ENCODE peak calls at places on chromosomes 12 and 14, in nine cellular contexts. One of them, this sample, is unnamed. For H3K36me3 and H3K4me1, the result is how much of the 10 kb centered on the place peaks cover.

GRCh38 chr12:11718105-11718504 is 68.6 kb downstream of the ETV6 start:
- DNase-seq in body of pancreas: no peak
- DNase-seq in adrenal gland: no peak
- DNase-seq in HCT116: no peak
- DNase-seq in transverse colon: peak
- DNase-seq in GM12878: no peak
- DNase-seq in prostate gland: no peak
- DNase-seq in breast epithelium: no peak
- DNase-seq in Peyer's patch: no peak
- DNase-seq in this sample: no peak

GRCh38 chr14:77823378-77823777 is 23.5 kb downstream of the ADCK1 start:
- DNase-seq in HCT116: no peak
- DNase-seq in transverse colon: no peak
- DNase-seq in Peyer's patch: no peak
- DNase-seq in body of pancreas: no peak
- DNase-seq in prostate gland: no peak
- DNase-seq in adrenal gland: no peak
- DNase-seq in GM12878: no peak
- DNase-seq in breast epithelium: no peak
- DNase-seq in this sample: no peak

GRCh38 chr14:68141531-68142088 is 322.0 kb downstream of the RAD51B start:
- DNase-seq in breast epithelium: no peak
- DNase-seq in Peyer's patch: no peak
- DNase-seq in body of pancreas: no peak
- DNase-seq in transverse colon: no peak
- DNase-seq in adrenal gland: no peak
- DNase-seq in HCT116: peak
- DNase-seq in GM12878: no peak
- DNase-seq in prostate gland: no peak
- DNase-seq in this sample: no peak

GRCh38 chr12:50636505-50636904 is 127.4 kb upstream of the ATF1 start:
- DNase-seq in body of pancreas: no peak
- DNase-seq in breast epithelium: no peak
- DNase-seq in prostate gland: no peak
- DNase-seq in transverse colon: no peak
- DNase-seq in HCT116: no peak
- DNase-seq in Peyer's patch: no peak
- DNase-seq in adrenal gland: no peak
- DNase-seq in GM12878: no peak
- DNase-seq in this sample: no peak

GRCh38 chr14:26276757-26277156 is 321.1 kb downstream of the NOVA1 start:
- DNase-seq in adrenal gland: no peak
- DNase-seq in HCT116: no peak
- DNase-seq in breast epithelium: no peak
- DNase-seq in GM12878: no peak
- DNase-seq in prostate gland: no peak
- DNase-seq in body of pancreas: no peak
- DNase-seq in Peyer's patch: no peak
- DNase-seq in transverse colon: no peak
- DNase-seq in this sample: no peak

GRCh38 chr12:78651755-78652154 is 212.8 kb upstream of the SYT1 start:
- DNase-seq in transverse colon: no peak
- DNase-seq in adrenal gland: no peak
- DNase-seq in breast epithelium: no peak
- DNase-seq in prostate gland: no peak
- DNase-seq in Peyer's patch: no peak
- DNase-seq in HCT116: no peak
- DNase-seq in GM12878: no peak
- DNase-seq in body of pancreas: no peak
- DNase-seq in this sample: no peak

GRCh38 chr12:100473050-100473715 is 483 bp upstream of the NR1H4 start:
- DNase-seq in HCT116: no peak
- DNase-seq in adrenal gland: no peak
- DNase-seq in prostate gland: no peak
- DNase-seq in breast epithelium: no peak
- DNase-seq in GM12878: no peak
- DNase-seq in body of pancreas: no peak
- DNase-seq in transverse colon: no peak
- DNase-seq in Peyer's patch: no peak
- DNase-seq in this sample: no peak

GRCh38 chr14:36666416-36667206 is 5.0 kb downstream of the PAX9 start:
- DNase-seq in body of pancreas: no peak
- DNase-seq in breast epithelium: no peak
- DNase-seq in HCT116: no peak
- DNase-seq in adrenal gland: no peak
- DNase-seq in GM12878: no peak
- DNase-seq in prostate gland: no peak
- DNase-seq in Peyer's patch: no peak
- DNase-seq in transverse colon: no peak
- DNase-seq in this sample: no peak

GRCh38 chr14:104930526-104931322 is 6.0 kb downstream of the PLD4 start:
- DNase-seq in body of pancreas: no peak
- DNase-seq in Peyer's patch: peak
- DNase-seq in HCT116: no peak
- DNase-seq in GM12878: no peak
- DNase-seq in transverse colon: no peak
- DNase-seq in prostate gland: no peak
- DNase-seq in adrenal gland: no peak
- DNase-seq in breast epithelium: no peak
- DNase-seq in this sample: no peak

GRCh38 chr12:108380382-108380781 is 41.3 kb upstream of the CMKLR1 start:
- DNase-seq in GM12878: no peak
- DNase-seq in prostate gland: no peak
- DNase-seq in transverse colon: no peak
- DNase-seq in breast epithelium: no peak
- DNase-seq in adrenal gland: no peak
- DNase-seq in Peyer's patch: no peak
- DNase-seq in HCT116: no peak
- DNase-seq in body of pancreas: no peak
- DNase-seq in this sample: no peak

GRCh38 chr12:78562358-78563205 is 302.0 kb upstream of the SYT1 start:
- DNase-seq in transverse colon: no peak
- DNase-seq in body of pancreas: no peak
- DNase-seq in breast epithelium: no peak
- DNase-seq in HCT116: peak
- DNase-seq in adrenal gland: no peak
- DNase-seq in Peyer's patch: no peak
- DNase-seq in prostate gland: no peak
- DNase-seq in GM12878: no peak
- DNase-seq in this sample: no peak

GRCh38 chr12:113194971-113195391 is 9.5 kb downstream of the RITA1 start:
- DNase-seq in GM12878: no peak
- DNase-seq in adrenal gland: no peak
- DNase-seq in Peyer's patch: no peak
- DNase-seq in HCT116: no peak
- DNase-seq in body of pancreas: no peak
- DNase-seq in breast epithelium: no peak
- DNase-seq in prostate gland: no peak
- DNase-seq in transverse colon: no peak
- DNase-seq in this sample: no peak

DNA sequence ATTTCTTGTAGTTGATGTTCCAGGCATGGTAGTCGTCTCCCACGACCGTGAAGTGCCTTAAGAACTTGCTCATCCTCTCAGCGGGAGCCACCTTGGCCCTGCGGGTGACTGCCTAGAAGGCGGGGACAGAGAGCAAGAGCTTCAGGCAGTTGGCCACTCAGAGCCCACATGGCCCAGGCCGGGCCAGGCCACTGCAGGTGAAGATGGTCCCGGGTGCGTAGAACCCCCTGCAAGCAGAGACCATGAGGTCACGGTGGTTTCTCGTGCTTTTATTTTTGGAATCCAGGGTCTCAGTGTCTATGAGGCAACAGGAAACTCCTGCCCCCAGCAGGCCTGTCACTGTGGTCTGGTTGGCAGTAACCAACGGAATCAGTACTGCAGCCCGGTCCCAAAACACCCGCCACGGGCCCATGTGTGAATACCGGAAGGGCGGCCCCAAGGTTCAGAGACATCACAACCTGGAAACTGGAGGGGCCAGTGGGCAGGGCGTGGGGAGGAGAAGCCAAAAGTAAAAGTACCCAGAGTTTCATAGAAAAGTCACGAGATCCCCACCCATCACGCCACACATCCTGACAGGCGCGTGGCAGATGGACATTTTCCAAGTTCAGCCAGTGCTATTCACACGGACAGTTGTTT is 27.5 kb downstream of the HVCN1 start:
- DNase-seq in prostate gland: no peak
- DNase-seq in Peyer's patch: peak
- DNase-seq in breast epithelium: peak
- DNase-seq in GM12878: peak
- DNase-seq in adrenal gland: no peak
- DNase-seq in HCT116: no peak
- DNase-seq in transverse colon: peak
- DNase-seq in body of pancreas: peak
- DNase-seq in this sample: no peak
- TF ChIP-seq POLR2A in prostate gland: no peak
- TF ChIP-seq POLR2A in Peyer's patch: no peak
- TF ChIP-seq POLR2A in breast epithelium: no peak
- TF ChIP-seq POLR2A in GM12878: peak
- TF ChIP-seq POLR2A in adrenal gland: no peak
- TF ChIP-seq POLR2A in HCT116: no peak
- TF ChIP-seq POLR2A in transverse colon: no peak
- TF ChIP-seq POLR2A in body of pancreas: no peak
- TF ChIP-seq POLR2A in this sample: no peak

DNA sequence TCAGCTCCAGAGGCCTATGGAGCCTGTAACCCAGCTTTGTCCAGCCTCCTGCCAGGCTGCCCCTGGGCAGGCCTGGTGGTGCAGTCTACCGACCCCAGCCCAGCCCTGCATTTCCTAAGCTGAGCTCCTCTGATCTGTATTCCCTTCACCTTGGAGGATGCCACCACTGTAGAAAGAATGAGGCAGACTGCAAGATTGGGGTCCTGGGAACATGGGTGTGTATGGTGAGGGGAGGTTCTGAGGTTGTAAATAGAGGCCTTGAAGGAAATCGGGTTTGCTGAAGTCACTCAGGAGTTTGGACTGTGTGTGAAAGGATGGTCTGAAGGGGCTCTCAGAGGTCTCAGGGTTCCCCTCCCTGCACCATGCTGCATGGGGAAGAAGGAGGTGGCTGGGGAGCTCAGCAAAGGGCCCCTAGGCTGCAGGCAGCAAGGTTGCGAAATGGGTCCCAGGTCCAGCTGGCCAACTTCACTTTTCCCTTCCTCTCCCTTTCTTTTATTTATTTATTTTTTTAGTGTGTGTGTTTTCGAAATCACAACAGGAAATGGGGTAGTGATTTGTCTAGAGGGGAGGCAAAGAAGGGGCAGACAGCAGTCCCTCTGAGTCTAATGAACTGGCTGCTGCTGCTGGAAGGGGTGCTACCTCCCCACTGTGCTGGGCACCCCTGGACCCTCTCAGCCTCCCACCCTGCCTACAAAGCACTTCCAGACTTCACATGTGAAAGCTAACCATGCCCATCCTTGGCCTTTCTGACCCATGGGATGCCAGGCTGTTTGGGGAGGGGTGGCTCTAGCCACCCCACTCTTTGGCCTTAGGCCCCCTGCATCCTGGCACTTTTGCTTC is 1.3 kb upstream of the LRP1-AS start:
- DNase-seq in breast epithelium: peak
- DNase-seq in Peyer's patch: peak
- DNase-seq in HCT116: no peak
- DNase-seq in transverse colon: peak
- DNase-seq in body of pancreas: peak
- DNase-seq in prostate gland: no peak
- DNase-seq in adrenal gland: peak
- DNase-seq in GM12878: no peak
- DNase-seq in this sample: peak
- H3K36me3 ChIP-seq in breast epithelium: under half
- H3K36me3 ChIP-seq in Peyer's patch: under half
- H3K36me3 ChIP-seq in HCT116: under half
- H3K36me3 ChIP-seq in transverse colon: under half
- H3K36me3 ChIP-seq in body of pancreas: under half
- H3K36me3 ChIP-seq in prostate gland: under half
- H3K36me3 ChIP-seq in adrenal gland: under half
- H3K36me3 ChIP-seq in GM12878: under half
- H3K36me3 ChIP-seq in this sample: under half

DNA sequence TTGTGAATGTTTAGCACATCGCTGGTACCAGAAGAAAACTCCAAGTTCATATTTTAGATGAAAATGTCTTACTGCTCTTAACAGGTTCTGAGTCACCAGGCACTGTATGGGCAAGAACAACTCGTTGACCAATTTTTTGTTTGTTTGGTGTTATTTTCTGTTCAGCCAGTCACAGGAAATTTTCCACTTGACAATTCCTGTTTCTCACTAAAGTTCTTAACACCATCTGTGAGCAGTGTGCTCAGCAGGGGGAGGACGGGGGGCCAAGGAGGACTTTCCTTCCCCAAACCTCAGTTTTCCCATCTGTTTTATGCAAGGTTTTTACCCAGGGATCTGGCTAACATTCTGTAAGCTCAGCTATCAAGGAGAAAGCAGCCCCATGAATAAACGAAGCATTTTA is 3.0 kb downstream of the NUAK1 start:
- DNase-seq in GM12878: no peak
- DNase-seq in adrenal gland: no peak
- DNase-seq in breast epithelium: no peak
- DNase-seq in Peyer's patch: no peak
- DNase-seq in prostate gland: no peak
- DNase-seq in body of pancreas: no peak
- DNase-seq in transverse colon: no peak
- DNase-seq in HCT116: no peak
- DNase-seq in this sample: no peak
- H3K4me1 ChIP-seq in GM12878: under half
- H3K4me1 ChIP-seq in adrenal gland: under half
- H3K4me1 ChIP-seq in breast epithelium: under half
- H3K4me1 ChIP-seq in Peyer's patch: under half
- H3K4me1 ChIP-seq in prostate gland: under half
- H3K4me1 ChIP-seq in body of pancreas: under half
- H3K4me1 ChIP-seq in transverse colon: under half
- H3K4me1 ChIP-seq in HCT116: under half
- H3K4me1 ChIP-seq in this sample: half or more

GRCh38 chr12:48816148-48816854 is 2.0 kb upstream of the CACNB3 start:
- DNase-seq in body of pancreas: no peak
- DNase-seq in adrenal gland: no peak
- DNase-seq in transverse colon: peak
- DNase-seq in prostate gland: peak
- DNase-seq in Peyer's patch: no peak
- DNase-seq in GM12878: no peak
- DNase-seq in HCT116: no peak
- DNase-seq in breast epithelium: no peak
- DNase-seq in this sample: no peak

GRCh38 chr12:48819986-48820385 is 1.7 kb downstream of the CACNB3 start:
- DNase-seq in Peyer's patch: no peak
- DNase-seq in GM12878: no peak
- DNase-seq in adrenal gland: no peak
- DNase-seq in prostate gland: no peak
- DNase-seq in body of pancreas: no peak
- DNase-seq in transverse colon: no peak
- DNase-seq in HCT116: no peak
- DNase-seq in breast epithelium: no peak
- DNase-seq in this sample: no peak

GRCh38 chr12:48818831-48819590 is 715 bp downstream of the CACNB3 start:
- DNase-seq in transverse colon: peak
- DNase-seq in Peyer's patch: peak
- DNase-seq in breast epithelium: no peak
- DNase-seq in HCT116: no peak
- DNase-seq in GM12878: no peak
- DNase-seq in prostate gland: no peak
- DNase-seq in body of pancreas: no peak
- DNase-seq in adrenal gland: no peak
- DNase-seq in this sample: no peak

GRCh38 chr12:48820406-48820805 is 2.1 kb downstream of the CACNB3 start:
- DNase-seq in breast epithelium: no peak
- DNase-seq in prostate gland: no peak
- DNase-seq in GM12878: no peak
- DNase-seq in adrenal gland: no peak
- DNase-seq in Peyer's patch: no peak
- DNase-seq in transverse colon: no peak
- DNase-seq in HCT116: no peak
- DNase-seq in body of pancreas: no peak
- DNase-seq in this sample: no peak

GRCh38 chr12:48817957-48818830 is at the start of gene CACNB3:
- DNase-seq in HCT116: no peak
- DNase-seq in GM12878: no peak
- DNase-seq in body of pancreas: peak
- DNase-seq in prostate gland: peak
- DNase-seq in breast epithelium: peak
- DNase-seq in Peyer's patch: peak
- DNase-seq in transverse colon: peak
- DNase-seq in adrenal gland: peak
- DNase-seq in this sample: peak
- TF ChIP-seq POLR2A in HCT116: no peak
- TF ChIP-seq POLR2A in GM12878: no peak
- TF ChIP-seq POLR2A in body of pancreas: no peak
- TF ChIP-seq POLR2A in prostate gland: peak
- TF ChIP-seq POLR2A in breast epithelium: peak
- TF ChIP-seq POLR2A in Peyer's patch: no peak
- TF ChIP-seq POLR2A in transverse colon: no peak
- TF ChIP-seq POLR2A in adrenal gland: no peak
- TF ChIP-seq POLR2A in this sample: no peak

This sample was measured in gastrocnemius medialis.